ENCODE peak calls at places on chromosomes 13 and 19, in seven cellular contexts. N is central memory CD4-positive, alpha-beta T cell; G is IMR-90; T is naive thymus-derived CD4-positive, alpha-beta T cell; B is KBM-7; V is caudate nucleus; W is stimulated activated CD4-positive, alpha-beta T cell treated with anti-CD3 and anti-CD28 coated beads, TNF-alpha, amount 100 ng/mL, for 4 hours. L is an unnamed sample.

GRCh38 chr19:2592824-2593223 is 109.7 kb downstream of the GNG7 start:
- DNase-seq in T (no peak), N (no peak), V (no peak), W (no peak), G (no peak), B (no peak), L (no peak)

GRCh38 chr13:112249644-112250610 is 126.2 kb upstream of the SPACA7 start:
- DNase-seq in V (no peak), B (no peak), N (no peak), W (no peak), T (no peak), G (no peak), L (no peak)

GRCh38 chr13:51032831-51033230 is 78.2 kb downstream of the C13orf42 start:
- DNase-seq in G (no peak), T (no peak), N (no peak), W (no peak), V (no peak), B (no peak), L (no peak)

GRCh38 chr19:17524651-17525050 is 13.2 kb downstream of the PGLS start:
- DNase-seq in V (no peak), N (no peak), T (no peak), G (no peak), W (no peak), B (no peak), L (no peak)

GRCh38 chr13:54660277-54660676 is 1631.7 kb downstream of the OLFM4 start:
- DNase-seq in B (no peak), G (no peak), N (no peak), T (no peak), W (no peak), V (no peak), L (no peak)

GRCh38 chr13:44313674-44314073 is 60.0 kb upstream of the SERP2 start:
- DNase-seq in B (peak; percentile 45), V (no peak), G (peak; percentile 91), N (no peak), T (no peak), W (no peak), L (no peak)

GRCh38 chr13:54234607-54235006 is 1206.0 kb downstream of the OLFM4 start:
- DNase-seq in V (no peak), G (no peak), T (no peak), N (no peak), W (no peak), B (no peak), L (no peak)

GRCh38 chr19:5059767-5060166 is 90.9 kb downstream of the KDM4B start:
- DNase-seq in B (no peak), W (no peak), N (no peak), V (no peak), T (no peak), G (no peak), L (no peak)

GRCh38 chr19:47794526-47794925 is 9.8 kb downstream of the TPRX1 start:
- DNase-seq in N (no peak), T (no peak), B (no peak), G (no peak), V (no peak), W (no peak), L (no peak)

GRCh38 chr19:56710437-56710836 is 38.9 kb upstream of the ZNF835 start:
- DNase-seq in T (no peak), B (no peak), G (no peak), W (no peak), N (no peak), V (no peak), L (no peak)

GRCh38 chr19:2320057-2320456 is 8.3 kb downstream of the LSM7 start:
- DNase-seq in W (no peak), T (no peak), G (no peak), B (no peak), V (no peak), N (no peak), L (no peak)

GRCh38 chr13:98429531-98429930 is 147.4 kb downstream of the STK24 start:
- DNase-seq in T (no peak), B (no peak), W (no peak), N (no peak), G (no peak), V (no peak), L (no peak)

GRCh38 chr13:98033277-98034247 is 80.1 kb downstream of the IPO5 start:
- DNase-seq in N (no peak), B (peak; percentile 18), V (no peak), G (peak; percentile 44), T (no peak), W (no peak), L (no peak)

GRCh38 chr19:13979224-13979623 is 26.9 kb downstream of the RFX1 start:
- DNase-seq in N (no peak), W (no peak), V (no peak), G (no peak), B (no peak), T (no peak), L (no peak)

GRCh38 chr13:24328145-24328544 is 18.8 kb downstream of the C1QTNF9 start:
- DNase-seq in W (no peak), G (no peak), B (no peak), V (no peak), N (no peak), T (no peak), L (no peak)

GRCh38 chr13:43397110-43397509 is 373.7 kb downstream of the DNAJC15 start:
- DNase-seq in T (no peak), W (no peak), V (no peak), B (no peak), G (peak; percentile 68), N (no peak), L (no peak)

GRCh38 chr19:18340237-18340989 is at the start of gene PGPEP1:
- DNase-seq in V (no peak), B (peak; percentile 47), N (peak; percentile 34), T (no peak), G (peak; percentile 41), W (no peak), L (peak; percentile 60)

GRCh38 chr13:59914556-59914955 is 249.2 kb downstream of the DIAPH3 start:
- DNase-seq in V (no peak), B (no peak), W (no peak), N (no peak), G (peak; percentile 68), T (no peak), L (no peak)

GRCh38 chr19:3157096-3157845 is 21.3 kb upstream of the S1PR4 start:
- DNase-seq in T (no peak), V (no peak), G (no peak), B (no peak), W (no peak), N (no peak), L (no peak)

GRCh38 chr13:46179576-46180368 is 2.2 kb downstream of the LCP1 start:
- DNase-seq in W (peak; percentile 47), V (no peak), T (peak; percentile 84), B (peak; percentile 93), G (no peak), N (peak; percentile 79), L (peak; percentile 84)

GRCh38 chr19:33826521-33826920 is 29.9 kb downstream of the KCTD15 start:
- DNase-seq in N (no peak), W (no peak), B (no peak), V (no peak), G (no peak), T (no peak), L (no peak)

GRCh38 chr13:38686635-38687245 is at the start of gene FREM2:
- DNase-seq in B (no peak), N (no peak), T (no peak), W (no peak), V (no peak), G (no peak), L (no peak)

GRCh38 chr13:30623392-30623791 is 5.7 kb downstream of the USPL1 start:
- DNase-seq in N (no peak), W (no peak), T (no peak), V (no peak), B (no peak), G (no peak), L (no peak)

GRCh38 chr19:49450405-49450804 is 1.2 kb downstream of the PIH1D1 start:
- DNase-seq in B (no peak), T (no peak), G (no peak), V (no peak), W (no peak), N (no peak), L (no peak)

GRCh38 chr19:16376649-16377048 is 52.0 kb downstream of the KLF2 start:
- DNase-seq in T (peak; percentile 34), W (no peak), B (peak; percentile 23), V (no peak), N (no peak), G (no peak), L (peak; percentile 26)

GRCh38 chr13:52892925-52893324 is 44.5 kb upstream of the PCDH8 start:
- DNase-seq in T (no peak), W (no peak), V (no peak), B (no peak), G (no peak), N (no peak), L (no peak)

GRCh38 chr19:4568884-4569283 is 9.4 kb upstream of the SEMA6B start:
- DNase-seq in N (no peak), T (no peak), G (no peak), B (peak; percentile 80), W (no peak), V (no peak), L (no peak)

GRCh38 chr19:17402982-17403855 is 2.2 kb downstream of the BST2 start:
- DNase-seq in T (peak; percentile 37), N (no peak), V (no peak), W (no peak), G (no peak), B (no peak), L (no peak)

GRCh38 chr19:3132971-3133792 is 2.7 kb upstream of the GNA15 start:
- DNase-seq in N (peak; percentile 85), B (peak; percentile 92), G (peak; percentile 21), W (peak; percentile 56), V (no peak), T (peak; percentile 72), L (peak; percentile 79)

GRCh38 chr19:15038304-15038703 is 11.0 kb upstream of the CASP14 start:
- DNase-seq in T (no peak), B (no peak), W (no peak), G (no peak), V (no peak), N (no peak), L (no peak)

GRCh38 chr19:1336079-1336684 is 47.5 kb upstream of the NDUFS7 start:
- DNase-seq in G (no peak), B (no peak), W (no peak), V (no peak), T (no peak), N (no peak), L (no peak)

L was measured in naive B cell.